ENCODE peak calls at places on chromosome 4, in seven cellular contexts. H, J, C, K, W, E and N are unnamed samples.

GRCh38 chr4:26242451-26242850 is 78.4 kb upstream of the RBPJ start:
- DNase-seq in H (no peak), W (peak; percentile 53), C (no peak), K (peak; percentile 58), J (no peak), E (no peak), N (no peak)

GRCh38 chr4:110633358-110634319 is 10.8 kb upstream of the PITX2 start:
- DNase-seq in J (no peak), H (no peak), W (no peak), K (no peak), E (no peak), C (no peak), N (no peak)

GRCh38 chr4:102478186-102478585 is 23.0 kb upstream of the NFKB1 start:
- DNase-seq in J (no peak), H (no peak), C (no peak), K (no peak), W (no peak), E (no peak), N (no peak)

GRCh38 chr4:6935961-6936360 is 26.3 kb downstream of the TBC1D14 start:
- DNase-seq in W (no peak), J (no peak), C (no peak), K (no peak), H (no peak), E (no peak), N (no peak)

GRCh38 chr4:87469390-87469789 is 47.0 kb downstream of the NUDT9 start:
- DNase-seq in W (no peak), J (no peak), C (no peak), H (no peak), K (no peak), E (no peak), N (no peak)

GRCh38 chr4:105715692-105716278 is 7.2 kb downstream of the GSTCD start:
- DNase-seq in C (no peak), K (peak; percentile 67), J (no peak), H (no peak), W (peak; percentile 34), E (peak; percentile 22), N (no peak)

GRCh38 chr4:37675587-37676290 is 10.4 kb downstream of the RELL1 start:
- DNase-seq in K (no peak), J (no peak), W (peak; percentile 33), E (no peak), C (no peak), H (peak; percentile 58), N (no peak)

GRCh38 chr4:183962413-183962812 is 57.3 kb downstream of the STOX2 start:
- DNase-seq in J (no peak), E (no peak), W (no peak), C (no peak), K (no peak), H (no peak), N (no peak)

GRCh38 chr4:86688026-86688425 is 93.9 kb downstream of the PTPN13 start:
- DNase-seq in K (no peak), E (no peak), C (no peak), J (no peak), W (no peak), H (no peak), N (no peak)

GRCh38 chr4:174427562-174428140 is 94.6 kb downstream of the HPGD start:
- DNase-seq in E (no peak), J (no peak), H (no peak), C (no peak), K (peak; percentile 22), W (no peak), N (no peak)

GRCh38 chr4:20916106-20916505 is 215.8 kb downstream of the PACRGL start:
- DNase-seq in K (no peak), J (no peak), C (no peak), H (no peak), W (peak; percentile 2), E (no peak), N (no peak)

GRCh38 chr4:6425336-6425735 is 47.1 kb downstream of the PPP2R2C start:
- DNase-seq in E (no peak), K (no peak), H (peak; percentile 42), W (no peak), C (no peak), J (no peak), N (no peak)

GRCh38 chr4:170093978-170094377 is 4.2 kb upstream of the AADAT start:
- DNase-seq in J (no peak), W (no peak), H (no peak), C (no peak), K (no peak), E (no peak), N (no peak)

GRCh38 chr4:56611501-56611900 is 69.6 kb downstream of the HOPX start:
- DNase-seq in H (no peak), J (no peak), W (peak; percentile 78), C (no peak), E (no peak), K (peak; percentile 17), N (no peak)

GRCh38 chr4:111399523-111400135 is 745.6 kb upstream of the FAM241A start:
- DNase-seq in W (peak; percentile 50), J (no peak), H (no peak), K (peak; percentile 51), C (no peak), E (no peak), N (no peak)